ENCODE peak calls at places on chromosomes 1 and 21, in eight cellular contexts. Q, S, H, Z, P, D, W and E are unnamed samples.

GRCh38 chr1:235417101-235417697 is 50.0 kb downstream of the TBCE start:
- DNase-seq in D (peak), Z (peak), S (peak), P (no peak), H (peak), Q (peak), W (no peak), E (peak)

GRCh38 chr1:227265891-227266290 is 52.4 kb downstream of the CDC42BPA start:
- DNase-seq in Z (no peak), D (no peak), H (no peak), P (no peak), S (no peak), Q (no peak), W (no peak), E (no peak)

GRCh38 chr1:85240659-85241058 is 18.8 kb downstream of the C1orf52 start:
- DNase-seq in S (no peak), Q (no peak), W (no peak), D (no peak), Z (no peak), P (no peak), H (no peak), E (no peak)

GRCh38 chr1:201820413-201820812 is 8.5 kb upstream of the IPO9 start:
- DNase-seq in P (no peak), S (no peak), H (no peak), D (no peak), Z (no peak), W (no peak), Q (no peak), E (no peak)

GRCh38 chr1:19679691-19680090 is 15.0 kb downstream of the HTR6 start:
- DNase-seq in D (no peak), Z (no peak), Q (no peak), S (no peak), W (no peak), H (no peak), P (no peak), E (no peak)

GRCh38 chr1:109370712-109371270 is 26.9 kb downstream of the SORT1 start:
- DNase-seq in Q (no peak), D (no peak), P (no peak), H (no peak), S (no peak), Z (no peak), W (no peak), E (peak)

GRCh38 chr1:201826830-201827229 is 2.1 kb upstream of the IPO9 start:
- DNase-seq in P (no peak), W (no peak), D (no peak), Z (no peak), S (no peak), H (no peak), Q (no peak), E (peak)

GRCh38 chr1:66552829-66553228 is 18.9 kb downstream of the SGIP1 start:
- DNase-seq in S (no peak), D (no peak), Q (no peak), W (no peak), Z (peak), H (no peak), P (no peak), E (no peak)

GRCh38 chr1:24441996-24442668 is 26.5 kb downstream of the NIPAL3 start:
- DNase-seq in Q (no peak), H (no peak), Z (no peak), W (no peak), S (no peak), P (no peak), D (no peak), E (no peak)

GRCh38 chr1:11697893-11698210 is 6.3 kb downstream of the DRAXIN start:
- DNase-seq in D (no peak), P (no peak), Z (no peak), W (no peak), Q (no peak), S (no peak), H (no peak), E (no peak)

GRCh38 chr1:150272379-150272840 is at the start of gene C1orf54:
- DNase-seq in W (no peak), H (peak), Q (no peak), Z (peak), S (no peak), P (no peak), D (no peak), E (no peak)

GRCh38 chr1:165257969-165258459 is 98.5 kb downstream of the LMX1A start:
- DNase-seq in S (peak), Z (peak), W (peak), P (no peak), D (peak), H (peak), Q (peak), E (peak)

GRCh38 chr1:89939059-89939570 is 55.8 kb upstream of the ZNF326 start:
- DNase-seq in Z (no peak), P (no peak), D (no peak), S (no peak), W (no peak), H (no peak), Q (no peak), E (no peak)

GRCh38 chr21:45506836-45507522 is 35.3 kb downstream of the SLC19A1 start:
- DNase-seq in Q (no peak), Z (no peak), H (no peak), S (no peak), W (peak), D (no peak), P (peak), E (no peak)

GRCh38 chr1:169235568-169235967 is 129.1 kb downstream of the ATP1B1 start:
- DNase-seq in Q (no peak), D (no peak), H (no peak), Z (no peak), P (no peak), W (no peak), S (no peak), E (no peak)

GRCh38 chr1:183272390-183272801 is 86.3 kb downstream of the LAMC2 start:
- DNase-seq in H (no peak), Q (no peak), Z (no peak), P (no peak), S (no peak), W (no peak), D (no peak), E (peak)

GRCh38 chr1:30856260-30856790 is 52.2 kb downstream of the SDC3 start:
- DNase-seq in P (no peak), S (no peak), Z (no peak), W (no peak), H (no peak), Q (no peak), D (peak), E (no peak)

GRCh38 chr21:43684424-43684823 is 25.1 kb downstream of the RRP1B start:
- DNase-seq in P (no peak), S (no peak), H (no peak), Q (no peak), W (no peak), Z (no peak), D (no peak), E (no peak)

GRCh38 chr1:180644526-180645206 is 12.8 kb downstream of the XPR1 start:
- DNase-seq in S (no peak), D (no peak), Q (no peak), Z (no peak), P (no peak), W (no peak), H (no peak), E (no peak)

GRCh38 chr1:109210058-109210457 is 3.7 kb upstream of the SARS1 start:
- DNase-seq in S (no peak), Z (no peak), Q (peak), H (no peak), W (no peak), D (no peak), P (no peak), E (peak)

GRCh38 chr1:53339736-53340385 is 12.0 kb upstream of the LRP8 start:
- DNase-seq in D (no peak), P (no peak), H (no peak), Q (no peak), Z (no peak), S (no peak), W (peak), E (no peak)

GRCh38 chr1:31760901-31761470 is 3.2 kb downstream of the ADGRB2 start:
- DNase-seq in P (peak), Q (no peak), D (peak), H (peak), Z (peak), S (peak), W (peak), E (peak)

GRCh38 chr1:65209005-65209885 is 61.2 kb downstream of the AK4 start:
- DNase-seq in W (no peak), P (no peak), Z (peak), H (no peak), Q (peak), S (peak), D (no peak), E (peak)

GRCh38 chr1:199161319-199161680 is 522.5 kb downstream of the PTPRC start:
- DNase-seq in P (no peak), S (no peak), Q (no peak), D (no peak), H (no peak), W (no peak), Z (no peak), E (no peak)

GRCh38 chr1:115544131-115544530 is 97.6 kb upstream of the VANGL1 start:
- DNase-seq in P (no peak), D (no peak), Z (no peak), W (no peak), H (no peak), S (no peak), Q (no peak), E (no peak)

DNA sequence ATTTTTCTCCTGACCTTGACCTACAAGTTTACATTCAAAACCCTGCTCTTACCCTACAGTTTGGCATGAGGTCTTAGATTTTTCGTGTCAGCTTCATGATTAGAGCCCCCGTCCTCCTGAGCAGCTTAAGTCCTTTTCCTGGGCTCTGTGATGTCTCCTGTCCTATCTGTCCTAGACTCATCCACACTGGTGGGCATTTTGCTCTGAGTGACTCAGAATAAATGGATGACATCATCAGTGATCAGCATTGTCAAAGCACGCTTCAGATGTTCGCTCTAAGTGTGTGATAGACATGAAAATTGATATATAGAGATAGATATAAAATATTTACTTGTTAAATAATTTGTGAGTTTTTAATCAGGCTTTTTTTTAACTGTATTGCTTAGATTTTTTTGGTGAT is 21.8 kb downstream of the RGS13 start:
- DNase-seq in D (no peak), P (no peak), Z (no peak), S (no peak), W (no peak), Q (no peak), H (no peak), E (no peak)
- TF ChIP-seq CTCF in D (no peak), P (no peak), Z (no peak), S (no peak), W (no peak), Q (no peak), H (no peak), E (no peak)

DNA sequence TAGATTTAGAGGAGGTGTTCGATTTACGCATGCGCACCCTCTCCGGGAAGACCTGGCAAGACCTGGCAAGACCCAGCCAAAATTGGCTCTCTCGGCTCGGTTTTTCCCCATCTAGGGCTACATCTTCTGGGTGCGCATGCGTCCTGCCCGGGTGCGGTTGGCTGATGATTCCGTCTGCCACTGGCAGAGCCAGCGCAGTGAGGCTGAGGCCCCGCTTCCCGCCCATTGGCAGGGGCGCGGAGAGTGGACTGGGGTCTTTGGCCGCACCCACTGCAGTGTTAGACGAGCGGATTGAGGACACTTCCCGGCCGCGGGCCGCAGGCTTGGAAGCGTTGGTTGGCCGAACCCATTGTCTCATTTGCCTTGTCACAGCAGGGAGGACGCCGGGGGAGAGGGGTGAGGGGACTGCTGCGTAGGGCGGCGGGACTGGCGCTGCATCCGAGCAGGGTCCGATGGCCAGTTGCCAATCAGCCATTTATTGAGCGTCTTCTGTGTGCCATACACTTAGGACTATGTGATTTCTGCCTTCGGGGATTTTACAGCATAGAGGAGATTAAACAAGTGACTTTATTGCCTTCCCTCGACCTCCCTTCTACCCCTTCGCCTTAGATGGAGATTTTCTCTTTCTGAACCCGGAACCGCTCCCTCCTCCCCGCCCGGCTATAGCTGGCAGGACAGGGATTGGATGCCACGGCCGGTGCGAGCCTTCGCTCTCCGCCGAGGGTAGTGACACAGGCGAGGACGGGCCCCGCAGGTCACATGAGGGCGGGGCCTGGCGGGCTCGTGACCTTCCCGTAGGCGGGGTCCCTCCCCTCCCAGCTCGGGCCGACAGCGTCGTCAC is 43.7 kb downstream of the MEF2D start:
- DNase-seq in P (peak), Q (peak), H (peak), W (peak), Z (peak), D (peak), S (peak), E (peak)
- TF ChIP-seq CTCF in P (no peak), Q (no peak), H (no peak), W (no peak), Z (no peak), D (no peak), S (no peak), E (no peak)

DNA sequence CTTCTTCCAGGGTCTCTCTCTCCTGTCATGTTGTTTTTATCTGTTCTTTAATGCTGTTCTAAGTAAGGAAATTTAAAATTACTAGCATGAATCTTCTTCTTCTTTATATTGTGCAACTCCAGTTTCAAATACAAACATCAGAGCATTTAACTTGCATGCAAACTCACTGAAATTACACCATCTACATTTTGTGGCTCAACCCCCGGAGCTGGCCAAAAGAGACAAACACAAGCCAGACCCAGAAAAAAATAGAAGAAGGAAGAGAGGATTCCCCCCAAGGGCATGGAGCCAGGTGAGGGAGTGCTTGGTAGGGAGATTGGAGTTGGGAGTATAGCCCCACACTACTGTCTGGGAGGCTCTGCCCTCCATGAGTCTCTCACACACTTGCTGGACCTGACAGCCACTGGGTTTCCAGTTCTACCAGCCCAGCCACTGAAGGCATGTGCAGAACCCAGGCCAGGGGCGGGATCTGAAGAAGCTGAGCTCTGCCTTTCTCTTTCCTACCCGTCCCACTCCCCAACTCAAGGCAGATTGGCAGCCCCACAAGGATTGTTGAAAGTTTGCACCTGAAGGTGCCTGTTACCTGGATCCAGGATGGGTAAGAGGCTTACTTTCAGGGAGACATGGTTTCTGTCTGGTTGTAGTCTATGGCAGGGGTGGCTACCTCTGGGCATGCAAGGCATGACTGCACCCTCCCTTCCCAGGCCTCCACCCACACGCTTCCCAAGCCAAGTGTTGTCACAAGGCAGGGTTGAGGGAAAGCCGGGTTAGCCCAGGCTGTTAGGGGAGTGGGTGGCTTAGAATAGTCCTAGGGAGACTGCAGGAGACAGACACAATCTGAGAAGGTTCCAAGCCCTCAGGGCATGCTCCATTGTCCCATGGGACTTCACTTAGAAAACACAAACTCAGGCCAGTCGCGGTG is 297.2 kb downstream of the TGFB2 start:
- DNase-seq in S (no peak), D (no peak), Q (no peak), Z (no peak), W (no peak), H (no peak), P (no peak), E (peak)
- TF ChIP-seq CTCF in S (no peak), D (no peak), Q (no peak), Z (no peak), W (no peak), H (no peak), P (no peak), E (no peak)

DNA sequence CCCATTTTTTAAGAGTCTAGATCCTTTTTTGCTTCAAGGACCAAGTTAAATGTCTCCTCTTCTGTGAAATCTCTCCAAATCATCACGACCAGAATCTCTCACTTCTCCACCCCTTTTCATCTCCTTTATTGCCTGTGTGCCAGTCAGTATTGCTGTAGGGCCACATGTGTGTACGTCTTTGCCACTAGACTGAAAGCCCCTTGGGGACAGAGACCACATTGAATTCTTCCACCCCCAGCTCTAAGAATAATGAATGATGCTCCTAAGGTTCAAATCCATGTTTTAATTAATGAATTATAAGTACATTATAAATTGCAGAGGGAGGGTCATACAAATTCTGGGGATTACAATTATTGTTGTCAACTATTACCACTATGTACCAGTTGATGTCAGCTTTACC is 343.8 kb downstream of the USP25 start:
- DNase-seq in D (no peak), W (no peak), H (no peak), Z (no peak), Q (no peak), P (no peak), S (no peak), E (no peak)
- TF ChIP-seq CTCF in D (no peak), W (no peak), H (no peak), Z (no peak), Q (no peak), P (no peak), S (no peak), E (no peak)

GRCh38 chr1:25697426-25698220 is 81.0 kb downstream of the MAN1C1 start:
- DNase-seq in P (no peak), Z (no peak), S (no peak), D (no peak), H (no peak), W (peak), Q (no peak), E (no peak)
- TF ChIP-seq CTCF in P (no peak), Z (no peak), S (no peak), D (no peak), H (no peak), W (no peak), Q (no peak), E (no peak)